ENCODE peak calls at places on chromosomes 16 and 17, in four cellular contexts. One of them, this sample, is unnamed.
A peak's percentile ranks its signal among the peaks of the same experiment; 100 is the strongest.

GRCh38 chr17:5694507-5694906 is 110.2 kb upstream of the NLRP1 start:
- DNase-seq in heart left ventricle: no peak
- DNase-seq in tibial nerve: no peak
- DNase-seq in sigmoid colon: no peak
- DNase-seq in this sample: no peak

GRCh38 chr16:51697454-51697853 is 546.4 kb upstream of the SALL1 start:
- DNase-seq in heart left ventricle: no peak
- DNase-seq in tibial nerve: no peak
- DNase-seq in sigmoid colon: no peak
- DNase-seq in this sample: no peak

GRCh38 chr16:77788196-77789084 is at the start of gene VAT1L:
- DNase-seq in heart left ventricle: no peak
- DNase-seq in tibial nerve: no peak
- DNase-seq in sigmoid colon: no peak
- DNase-seq in this sample: peak; percentile 70

GRCh38 chr17:36485805-36486203 is 677 bp upstream of the ZNHIT3 start:
- DNase-seq in heart left ventricle: no peak
- DNase-seq in tibial nerve: no peak
- DNase-seq in sigmoid colon: no peak
- DNase-seq in this sample: no peak

GRCh38 chr17:2020721-2021120 is 4.4 kb downstream of the RTN4RL1 start:
- DNase-seq in heart left ventricle: no peak
- DNase-seq in tibial nerve: no peak
- DNase-seq in sigmoid colon: no peak
- DNase-seq in this sample: no peak

GRCh38 chr17:27489045-27489715 is 32.9 kb downstream of the KSR1 start:
- DNase-seq in heart left ventricle: peak; percentile 65
- DNase-seq in tibial nerve: peak; percentile 78
- DNase-seq in sigmoid colon: peak; percentile 87
- DNase-seq in this sample: no peak

GRCh38 chr17:7217113-7217987 is 2.3 kb downstream of the DLG4 start:
- DNase-seq in heart left ventricle: peak; percentile 77
- DNase-seq in tibial nerve: no peak
- DNase-seq in sigmoid colon: peak; percentile 91
- DNase-seq in this sample: no peak

GRCh38 chr16:66840883-66841282 is 3.3 kb upstream of the CA7 start:
- DNase-seq in heart left ventricle: no peak
- DNase-seq in tibial nerve: no peak
- DNase-seq in sigmoid colon: no peak
- DNase-seq in this sample: peak; percentile 3

GRCh38 chr17:53722407-53722806 is 100.3 kb upstream of the KIF2B start:
- DNase-seq in heart left ventricle: no peak
- DNase-seq in tibial nerve: no peak
- DNase-seq in sigmoid colon: no peak
- DNase-seq in this sample: no peak

GRCh38 chr17:17779015-17779611 is 57.7 kb downstream of the SREBF1 start:
- DNase-seq in heart left ventricle: peak; percentile 43
- DNase-seq in tibial nerve: no peak
- DNase-seq in sigmoid colon: no peak
- DNase-seq in this sample: no peak

GRCh38 chr17:58327363-58328194 is 1.0 kb downstream of the TSPOAP1 start:
- DNase-seq in heart left ventricle: no peak
- DNase-seq in tibial nerve: no peak
- DNase-seq in sigmoid colon: no peak
- DNase-seq in this sample: no peak

GRCh38 chr17:58329808-58330543 is 1.4 kb upstream of the TSPOAP1 start:
- DNase-seq in heart left ventricle: no peak
- DNase-seq in tibial nerve: no peak
- DNase-seq in sigmoid colon: no peak
- DNase-seq in this sample: no peak

GRCh38 chr17:58330544-58330996 is 2.0 kb upstream of the TSPOAP1 start:
- DNase-seq in heart left ventricle: no peak
- DNase-seq in tibial nerve: no peak
- DNase-seq in sigmoid colon: no peak
- DNase-seq in this sample: no peak

GRCh38 chr17:58328195-58329034 is at the start of gene TSPOAP1:
- DNase-seq in heart left ventricle: no peak
- DNase-seq in tibial nerve: no peak
- DNase-seq in sigmoid colon: no peak
- DNase-seq in this sample: no peak

GRCh38 chr17:58329035-58329807 is 626 bp upstream of the TSPOAP1 start:
- DNase-seq in heart left ventricle: no peak
- DNase-seq in tibial nerve: no peak
- DNase-seq in sigmoid colon: no peak
- DNase-seq in this sample: no peak
- TF ChIP-seq CTCF in heart left ventricle: peak; percentile 6
- TF ChIP-seq CTCF in tibial nerve: peak; percentile 15
- TF ChIP-seq CTCF in sigmoid colon: no peak
- TF ChIP-seq CTCF in this sample: peak; percentile 26

GRCh38 chr17:41813039-41813680 is 356 bp downstream of the FKBP10 start:
- DNase-seq in heart left ventricle: no peak
- DNase-seq in tibial nerve: no peak
- DNase-seq in sigmoid colon: no peak
- DNase-seq in this sample: no peak

GRCh38 chr17:41812176-41813038 is at the start of gene FKBP10:
- DNase-seq in heart left ventricle: peak; percentile 77
- DNase-seq in tibial nerve: peak; percentile 49
- DNase-seq in sigmoid colon: peak; percentile 89
- DNase-seq in this sample: peak; percentile 90

GRCh38 chr17:41813699-41814124 is 908 bp downstream of the FKBP10 start:
- DNase-seq in heart left ventricle: no peak
- DNase-seq in tibial nerve: no peak
- DNase-seq in sigmoid colon: no peak
- DNase-seq in this sample: no peak

GRCh38 chr17:41810659-41811548 is 845 bp downstream of the P3H4 start:
- DNase-seq in heart left ventricle: no peak
- DNase-seq in tibial nerve: no peak
- DNase-seq in sigmoid colon: peak; percentile 72
- DNase-seq in this sample: no peak

DNA sequence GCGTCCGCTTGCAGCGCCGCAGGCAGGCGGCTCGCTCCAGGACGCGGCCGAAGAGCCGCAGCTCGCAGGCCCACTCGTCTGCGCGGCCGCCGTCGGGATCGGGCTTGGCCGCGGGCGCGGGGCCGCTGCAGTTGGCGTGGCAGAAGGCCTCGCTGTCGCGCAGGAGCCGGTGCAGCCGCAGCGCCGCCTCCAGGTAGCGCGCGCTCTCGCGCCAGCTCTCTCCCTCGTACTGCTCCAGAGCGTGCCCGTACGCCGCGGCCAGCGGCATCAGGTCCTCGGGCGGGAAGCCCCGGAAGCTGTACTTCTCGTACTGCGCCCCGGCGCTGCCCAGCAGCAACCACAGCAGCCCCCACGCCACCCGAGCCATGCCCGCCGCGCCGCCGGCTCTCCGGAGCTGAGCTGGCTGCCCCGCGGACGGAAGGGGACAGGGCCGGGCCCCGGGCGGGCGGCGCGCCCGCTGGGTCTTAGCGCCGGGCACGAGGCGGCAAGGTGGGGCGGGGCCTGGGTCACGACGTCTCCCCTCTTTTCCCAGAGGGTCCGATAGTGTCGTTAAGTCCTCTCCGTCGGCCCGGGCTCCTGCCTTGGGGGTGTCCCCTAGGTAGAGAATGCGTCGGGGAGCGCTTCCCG is at the start of gene P3H4:
- DNase-seq in heart left ventricle: peak; percentile 76
- DNase-seq in tibial nerve: peak; percentile 60
- DNase-seq in sigmoid colon: peak; percentile 90
- DNase-seq in this sample: peak; percentile 88
- TF ChIP-seq CTCF in heart left ventricle: peak; percentile 66
- TF ChIP-seq CTCF in tibial nerve: peak; percentile 94
- TF ChIP-seq CTCF in sigmoid colon: peak; percentile 75
- TF ChIP-seq CTCF in this sample: peak; percentile 72

GRCh38 chr16:86041205-86041604 is 142.2 kb downstream of the IRF8 start:
- DNase-seq in heart left ventricle: no peak
- DNase-seq in tibial nerve: no peak
- DNase-seq in sigmoid colon: no peak
- DNase-seq in this sample: no peak

GRCh38 chr16:86044241-86044671 is 145.3 kb downstream of the IRF8 start:
- DNase-seq in heart left ventricle: no peak
- DNase-seq in tibial nerve: no peak
- DNase-seq in sigmoid colon: peak; percentile 78
- DNase-seq in this sample: no peak

GRCh38 chr16:86044881-86045600 is 146.1 kb downstream of the IRF8 start:
- DNase-seq in heart left ventricle: no peak
- DNase-seq in tibial nerve: no peak
- DNase-seq in sigmoid colon: peak; percentile 52
- DNase-seq in this sample: no peak

GRCh38 chr16:86041807-86042206 is 142.8 kb downstream of the IRF8 start:
- DNase-seq in heart left ventricle: no peak
- DNase-seq in tibial nerve: no peak
- DNase-seq in sigmoid colon: no peak
- DNase-seq in this sample: no peak

DNA sequence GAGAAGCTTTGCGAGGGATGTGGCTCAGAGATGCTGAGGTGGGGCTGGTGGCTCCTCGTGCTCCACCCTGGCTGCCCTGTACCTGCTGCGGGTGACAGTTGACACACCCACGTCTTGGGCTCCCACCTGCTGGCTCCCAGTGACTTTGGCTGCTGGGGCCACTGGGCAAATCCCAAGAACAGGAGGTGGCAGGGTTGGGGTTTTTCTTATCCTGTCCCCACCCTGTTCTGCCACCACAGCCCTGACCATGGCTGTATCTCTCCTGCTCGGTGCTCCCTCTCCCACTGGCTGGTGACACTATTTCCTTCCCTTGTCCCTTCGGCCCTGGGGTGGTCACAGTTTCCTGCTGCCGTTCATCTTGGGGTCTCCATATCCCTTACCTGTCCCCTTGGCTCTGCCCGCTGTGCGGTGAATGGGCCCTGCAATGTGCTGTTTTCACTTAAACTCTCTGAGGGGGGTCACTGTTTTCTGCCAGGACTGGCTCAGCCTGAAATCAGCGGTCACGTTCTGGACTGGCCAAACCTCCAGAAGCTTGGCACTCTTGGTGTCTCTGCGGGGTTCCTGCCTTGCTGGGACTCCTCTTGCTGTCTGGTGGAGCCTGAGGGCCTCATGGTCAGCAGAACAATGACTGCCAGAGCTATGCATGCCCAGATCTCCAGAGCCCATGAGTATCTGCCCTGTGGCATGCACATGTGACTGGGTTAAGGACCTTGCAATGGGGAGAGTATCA is 144.2 kb downstream of the IRF8 start:
- DNase-seq in heart left ventricle: no peak
- DNase-seq in tibial nerve: no peak
- DNase-seq in sigmoid colon: no peak
- DNase-seq in this sample: no peak
- TF ChIP-seq CTCF in heart left ventricle: no peak
- TF ChIP-seq CTCF in tibial nerve: no peak
- TF ChIP-seq CTCF in sigmoid colon: no peak
- TF ChIP-seq CTCF in this sample: no peak

GRCh38 chr16:80543162-80543561 is 2.4 kb downstream of the DYNLRB2 start:
- DNase-seq in heart left ventricle: no peak
- DNase-seq in tibial nerve: no peak
- DNase-seq in sigmoid colon: no peak
- DNase-seq in this sample: no peak
- TF ChIP-seq CTCF in heart left ventricle: no peak
- TF ChIP-seq CTCF in tibial nerve: no peak
- TF ChIP-seq CTCF in sigmoid colon: no peak
- TF ChIP-seq CTCF in this sample: no peak

GRCh38 chr17:21162394-21162775 is 35.6 kb downstream of the DHRS7B start:
- DNase-seq in heart left ventricle: no peak
- DNase-seq in tibial nerve: no peak
- DNase-seq in sigmoid colon: no peak
- DNase-seq in this sample: no peak

GRCh38 chr17:21161498-21162393 is 35.0 kb downstream of the DHRS7B start:
- DNase-seq in heart left ventricle: no peak
- DNase-seq in tibial nerve: no peak
- DNase-seq in sigmoid colon: no peak
- DNase-seq in this sample: no peak

GRCh38 chr17:21160401-21160800 is 33.6 kb downstream of the DHRS7B start:
- DNase-seq in heart left ventricle: no peak
- DNase-seq in tibial nerve: no peak
- DNase-seq in sigmoid colon: no peak
- DNase-seq in this sample: no peak

GRCh38 chr17:21164226-21165019 is 37.7 kb downstream of the DHRS7B start:
- DNase-seq in heart left ventricle: no peak
- DNase-seq in tibial nerve: no peak
- DNase-seq in sigmoid colon: no peak
- DNase-seq in this sample: no peak

DNA sequence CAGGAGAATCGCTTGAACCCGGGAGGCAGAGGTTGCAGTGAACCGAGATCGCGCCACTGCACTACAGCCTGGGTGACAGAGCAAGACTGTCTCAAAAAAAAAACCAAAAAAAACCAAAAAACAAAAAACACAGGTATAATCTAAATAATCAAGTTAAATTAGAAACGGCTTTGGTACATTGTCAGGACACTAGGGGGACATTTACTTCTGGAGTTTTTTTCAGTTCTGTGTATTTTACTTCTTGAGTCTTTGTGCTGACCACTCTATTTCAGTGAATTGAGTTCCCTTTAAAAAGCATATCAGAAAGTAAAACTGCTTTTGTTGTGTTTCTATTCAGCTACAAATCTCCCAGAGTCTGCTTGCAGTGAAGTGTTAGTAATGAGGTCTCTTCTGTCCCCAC is 36.3 kb downstream of the DHRS7B start:
- DNase-seq in heart left ventricle: no peak
- DNase-seq in tibial nerve: no peak
- DNase-seq in sigmoid colon: no peak
- DNase-seq in this sample: no peak
- TF ChIP-seq CTCF in heart left ventricle: no peak
- TF ChIP-seq CTCF in tibial nerve: no peak
- TF ChIP-seq CTCF in sigmoid colon: no peak
- TF ChIP-seq CTCF in this sample: peak; percentile 52

GRCh38 chr17:81575836-81576235 is 23.7 kb upstream of the FAAP100 start:
- DNase-seq in heart left ventricle: no peak
- DNase-seq in tibial nerve: no peak
- DNase-seq in sigmoid colon: no peak
- DNase-seq in this sample: no peak

GRCh38 chr17:81578038-81578441 is 25.9 kb upstream of the FAAP100 start:
- DNase-seq in heart left ventricle: no peak
- DNase-seq in tibial nerve: no peak
- DNase-seq in sigmoid colon: no peak
- DNase-seq in this sample: no peak

GRCh38 chr17:81578561-81579225 is 26.5 kb upstream of the FAAP100 start:
- DNase-seq in heart left ventricle: no peak
- DNase-seq in tibial nerve: no peak
- DNase-seq in sigmoid colon: no peak
- DNase-seq in this sample: no peak

GRCh38 chr17:81577278-81578000 is 25.3 kb upstream of the FAAP100 start:
- DNase-seq in heart left ventricle: no peak
- DNase-seq in tibial nerve: no peak
- DNase-seq in sigmoid colon: no peak
- DNase-seq in this sample: no peak

DNA sequence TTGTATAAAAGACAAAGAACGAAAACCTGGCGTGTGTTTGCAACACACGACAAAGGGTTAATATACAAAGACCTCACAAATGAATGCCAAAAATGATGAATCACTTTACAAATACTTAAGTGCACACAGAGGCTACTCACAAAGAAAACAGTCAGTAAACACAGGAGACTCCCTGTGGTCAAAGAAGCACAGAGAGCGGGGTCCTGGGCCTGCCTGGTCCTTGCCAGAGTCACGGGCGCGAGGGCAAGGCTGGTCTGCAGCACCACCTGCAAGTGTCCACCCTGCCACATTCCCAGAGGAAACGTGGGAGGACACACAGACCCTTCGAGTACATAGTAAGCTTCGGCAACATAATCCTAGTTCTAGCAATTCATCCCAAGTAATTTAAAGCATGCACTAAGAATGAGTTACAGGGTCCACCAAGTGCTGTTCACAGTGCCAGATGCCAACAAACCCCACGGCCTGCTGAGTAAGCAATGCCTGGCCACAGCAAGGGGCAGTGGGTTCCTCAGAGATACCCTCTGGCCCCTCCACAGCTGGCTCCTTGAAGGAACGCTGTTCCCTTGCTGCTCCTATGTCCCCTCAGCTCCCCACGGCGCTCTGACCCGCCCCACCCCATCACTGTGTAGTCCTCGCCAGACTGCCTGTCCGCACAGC is 24.6 kb upstream of the FAAP100 start:
- DNase-seq in heart left ventricle: no peak
- DNase-seq in tibial nerve: no peak
- DNase-seq in sigmoid colon: no peak
- DNase-seq in this sample: no peak
- TF ChIP-seq CTCF in heart left ventricle: no peak
- TF ChIP-seq CTCF in tibial nerve: no peak
- TF ChIP-seq CTCF in sigmoid colon: no peak
- TF ChIP-seq CTCF in this sample: no peak